ENCODE peak calls at places on chromosomes 2 and 18, in seven cellular contexts. V is fibroblast of pulmonary artery, I is H7, E is mammary epithelial cell, G is left colon, A is foreskin fibroblast, C is NCI-H748 treated with DMSO at 0.1 percent for 48 hours. O is an unnamed sample.

GRCh38 chr2:192124576-192124975 is 70.2 kb downstream of the TMEFF2 start:
- DNase-seq in A (peak), V (no peak), E (peak), I (no peak), C (no peak), G (no peak), O (no peak)

GRCh38 chr18:62682396-62682795 is 32.9 kb upstream of the PHLPP1 start:
- DNase-seq in C (peak), E (no peak), I (peak), G (no peak), V (no peak), A (no peak), O (no peak)

GRCh38 chr2:156189143-156189542 is 143.4 kb downstream of the NR4A2 start:
- DNase-seq in G (peak), I (no peak), A (no peak), E (no peak), V (no peak), C (peak), O (no peak)

GRCh38 chr2:189580267-189580661 is 322 bp downstream of the SLC40A1 start:
- DNase-seq in C (no peak), A (no peak), G (peak), E (no peak), V (no peak), I (peak), O (peak)

GRCh38 chr18:8987250-8987649 is 115.2 kb upstream of the NDUFV2 start:
- DNase-seq in A (peak), V (peak), I (no peak), G (no peak), C (no peak), E (peak), O (no peak)

GRCh38 chr2:41719756-41720155 is 328.1 kb upstream of the PKDCC start:
- DNase-seq in C (no peak), E (no peak), V (no peak), I (no peak), A (no peak), G (no peak), O (no peak)

GRCh38 chr2:28452534-28453081 is 43.3 kb upstream of the PLB1 start:
- DNase-seq in I (peak), C (peak), G (peak), A (peak), E (no peak), V (peak), O (peak)

GRCh38 chr18:73296686-73297085 is 428.9 kb upstream of the NETO1 start:
- DNase-seq in I (no peak), E (no peak), C (no peak), V (no peak), G (no peak), A (no peak), O (no peak)

GRCh38 chr2:39213015-39213414 is 30.8 kb downstream of the CDKL4 start:
- DNase-seq in V (no peak), G (no peak), A (no peak), C (no peak), E (no peak), I (no peak), O (no peak)

GRCh38 chr18:5710235-5710634 is 166.4 kb upstream of the EPB41L3 start:
- DNase-seq in G (no peak), I (no peak), C (no peak), E (no peak), V (no peak), A (no peak), O (no peak)

GRCh38 chr2:26646986-26647672 is 6.0 kb upstream of the CIB4 start:
- DNase-seq in I (peak), E (no peak), A (no peak), G (no peak), C (no peak), V (no peak), O (no peak)

GRCh38 chr2:15687720-15688119 is 96.1 kb downstream of the DDX1 start:
- DNase-seq in A (no peak), V (no peak), C (no peak), E (no peak), I (no peak), G (no peak), O (no peak)

GRCh38 chr2:14910659-14911058 is 278.1 kb downstream of the LRATD1 start:
- DNase-seq in G (no peak), A (no peak), E (no peak), V (no peak), C (no peak), I (no peak), O (no peak)

GRCh38 chr18:79680100-79680879 is 687 bp downstream of the CTDP1 start:
- DNase-seq in I (peak), V (peak), E (peak), A (peak), G (peak), C (peak), O (no peak)

GRCh38 chr2:27798948-27799645 is 27.6 kb downstream of the MRPL33 start:
- DNase-seq in G (no peak), C (no peak), A (peak), I (no peak), V (peak), E (peak), O (peak)

GRCh38 chr2:98472132-98472650 is 27.5 kb downstream of the INPP4A start:
- DNase-seq in V (no peak), C (no peak), G (no peak), I (no peak), A (no peak), E (no peak), O (no peak)

GRCh38 chr2:7950035-7950612 is 731.7 kb upstream of the ID2 start:
- DNase-seq in V (no peak), A (peak), I (no peak), C (no peak), G (no peak), E (no peak), O (no peak)

GRCh38 chr2:200288670-200289429 is 17.6 kb upstream of the SPATS2L start:
- DNase-seq in A (peak), C (no peak), V (peak), E (peak), G (no peak), I (no peak), O (no peak)

GRCh38 chr2:237320801-237321563 is 93.0 kb downstream of the COL6A3 start:
- DNase-seq in V (no peak), I (no peak), E (no peak), G (no peak), C (no peak), A (peak), O (peak)

GRCh38 chr2:133711226-133711625 is 143.0 kb upstream of the NCKAP5 start:
- DNase-seq in A (no peak), I (no peak), G (no peak), V (no peak), C (no peak), E (no peak), O (no peak)

GRCh38 chr2:46535360-46535759 is 56.0 kb downstream of the TMEM247 start:
- DNase-seq in I (no peak), A (peak), E (no peak), G (no peak), C (no peak), V (no peak), O (no peak)

GRCh38 chr2:23603581-23603980 is 218.6 kb downstream of the KLHL29 start:
- DNase-seq in C (no peak), A (no peak), I (no peak), V (no peak), E (no peak), G (peak), O (no peak)

GRCh38 chr2:190468814-190469569 is 60.8 kb downstream of the MFSD6 start:
- DNase-seq in V (peak), G (peak), A (peak), E (peak), C (peak), I (no peak), O (peak)

GRCh38 chr2:122980672-122981071 is 1044.4 kb upstream of the CNTNAP5 start:
- DNase-seq in E (peak), A (peak), G (no peak), V (peak), C (no peak), I (no peak), O (peak)

GRCh38 chr2:16203069-16203468 is 262.7 kb downstream of the MYCN start:
- DNase-seq in A (no peak), E (no peak), C (no peak), V (no peak), I (no peak), G (peak), O (no peak)

GRCh38 chr2:9373047-9373446 is 50.3 kb downstream of the ITGB1BP1 start:
- DNase-seq in C (no peak), E (no peak), A (no peak), G (no peak), V (no peak), I (no peak), O (no peak)

GRCh38 chr18:31042391-31043181 is at the start of gene DSC3:
- DNase-seq in E (peak), G (no peak), I (peak), C (peak), V (peak), A (peak), O (peak)

GRCh38 chr2:12303181-12304030 is 413.3 kb upstream of the TRIB2 start:
- DNase-seq in C (no peak), V (peak), E (no peak), A (peak), G (no peak), I (no peak), O (no peak)

GRCh38 chr18:31574359-31574758 is 17.3 kb upstream of the TTR start:
- DNase-seq in I (no peak), A (no peak), V (no peak), E (no peak), G (no peak), C (no peak), O (no peak)

GRCh38 chr2:53600835-53601234 is 166.8 kb upstream of the CHAC2 start:
- DNase-seq in A (no peak), E (peak), C (no peak), G (no peak), I (no peak), V (no peak), O (no peak)

GRCh38 chr2:55232863-55233657 is 572 bp downstream of the RPS27A start:
- DNase-seq in I (peak), C (no peak), A (peak), E (peak), V (peak), G (peak), O (peak)

O was measured in left ventricle myocardium superior.